ENCODE peak calls at places on chromosomes 5 and 9, in nine cellular contexts. E is K562, Z is tibial nerve, P is transverse colon, W is A549, F is heart left ventricle, N is Peyer's patch, O is stomach, U is sigmoid colon. G is an unnamed sample.
A peak's percentile ranks its signal among the peaks of the same experiment; 100 is the strongest.

GRCh38 chr9:7117676-7118561 is 360.1 kb downstream of the KDM4C start:
- DNase-seq in E (no peak), Z (no peak), P (no peak), W (no peak), F (no peak), N (no peak), O (no peak), U (no peak), G (no peak)

GRCh38 chr5:100647461-100648230 is 112.5 kb downstream of the FAM174A start:
- DNase-seq in E (peak; percentile 30), Z (peak; percentile 47), P (peak; percentile 86), W (peak; percentile 24), F (peak; percentile 46), N (peak; percentile 77), O (peak; percentile 70), U (peak; percentile 74), G (no peak)

GRCh38 chr5:134494780-134495179 is 30.7 kb upstream of the JADE2 start:
- DNase-seq in E (no peak), Z (no peak), P (no peak), W (no peak), F (no peak), N (peak; percentile 10), O (peak; percentile 11), U (no peak), G (no peak)

GRCh38 chr9:27548055-27548741 is 18.6 kb upstream of the MOB3B start:
- DNase-seq in E (no peak), Z (no peak), P (no peak), W (peak; percentile 45), F (no peak), N (no peak), O (no peak), U (no peak), G (no peak)

GRCh38 chr9:1057910-1058309 is 7.8 kb downstream of the DMRT2 start:
- DNase-seq in E (no peak), Z (no peak), P (no peak), W (no peak), F (no peak), N (no peak), O (no peak), U (no peak), G (no peak)

GRCh38 chr9:4769321-4770080 is 23.2 kb upstream of the RCL1 start:
- DNase-seq in E (peak; percentile 69), Z (no peak), P (no peak), W (no peak), F (no peak), N (no peak), O (no peak), U (no peak), G (no peak)

GRCh38 chr9:34179528-34180138 is 790 bp downstream of the UBAP1 start:
- DNase-seq in E (peak; percentile 41), Z (no peak), P (peak; percentile 46), W (peak; percentile 23), F (no peak), N (peak; percentile 66), O (peak; percentile 43), U (peak; percentile 34), G (no peak)

GRCh38 chr9:136103651-136104487 is 8.8 kb upstream of the NACC2 start:
- DNase-seq in E (no peak), Z (no peak), P (peak; percentile 51), W (no peak), F (no peak), N (no peak), O (peak; percentile 37), U (no peak), G (no peak)

GRCh38 chr5:78760411-78761169 is 112.0 kb upstream of the LHFPL2 start:
- DNase-seq in E (no peak), Z (no peak), P (no peak), W (peak; percentile 27), F (no peak), N (no peak), O (no peak), U (no peak), G (no peak)

GRCh38 chr9:100083448-100084144 is 15.2 kb downstream of the ERP44 start:
- DNase-seq in E (no peak), Z (no peak), P (no peak), W (no peak), F (no peak), N (no peak), O (no peak), U (no peak), G (no peak)
- H3K4me1 ChIP-seq in E (peaks cover 18% of the 10 kb centered on the region), Z (no peaks in the 10 kb centered on the region), P (no peaks in the 10 kb centered on the region), W (peaks cover 7% of the 10 kb centered on the region), F (peaks cover 29% of the 10 kb centered on the region), N (peaks cover 9% of the 10 kb centered on the region), O (peaks cover 70% of the 10 kb centered on the region), U (peaks cover 31% of the 10 kb centered on the region), G (peaks cover 5% of the 10 kb centered on the region)

GRCh38 chr5:6378128-6379023 is at the start of gene MED10:
- DNase-seq in E (peak; percentile 97), Z (peak; percentile 87), P (peak; percentile 96), W (peak; percentile 94), F (peak; percentile 96), N (peak; percentile 98), O (peak; percentile 95), U (peak; percentile 98), G (peak; percentile 65)
- TF ChIP-seq POLR2A in E (peak; percentile 95), Z (no peak), P (peak; percentile 81), W (peak; percentile 81), F (no peak), N (peak; percentile 67), O (no peak), U (peak; percentile 69), G (peak; percentile 58)

GRCh38 chr5:132503244-132503643 is 12.7 kb upstream of the IRF1 start:
- DNase-seq in E (no peak), Z (no peak), P (no peak), W (no peak), F (no peak), N (no peak), O (no peak), U (no peak), G (no peak)
- H3K4me1 ChIP-seq in E (peaks cover 16% of the 10 kb centered on the region), Z (no peaks in the 10 kb centered on the region), P (peaks cover 33% of the 10 kb centered on the region), W (peaks cover 33% of the 10 kb centered on the region), F (peaks cover 38% of the 10 kb centered on the region), N (peaks cover 6% of the 10 kb centered on the region), O (peaks cover 74% of the 10 kb centered on the region), U (peaks cover 33% of the 10 kb centered on the region), G (peaks cover 10% of the 10 kb centered on the region)

GRCh38 chr9:105359899-105360298 is 87.9 kb upstream of the FSD1L start:
- DNase-seq in E (no peak), Z (no peak), P (no peak), W (no peak), F (no peak), N (no peak), O (no peak), U (no peak), G (no peak)
- TF ChIP-seq POLR2A in E (no peak), Z (no peak), P (no peak), W (no peak), F (no peak), N (no peak), O (no peak), U (no peak), G (no peak)

GRCh38 chr9:122822056-122822455 is 6.3 kb downstream of the PDCL start:
- DNase-seq in E (no peak), Z (no peak), P (no peak), W (no peak), F (no peak), N (no peak), O (no peak), U (no peak), G (no peak)
- H3K4me1 ChIP-seq in E (peaks cover 16% of the 10 kb centered on the region), Z (no peaks in the 10 kb centered on the region), P (peaks cover 9% of the 10 kb centered on the region), W (peaks cover 25% of the 10 kb centered on the region), F (peaks cover 43% of the 10 kb centered on the region), N (peaks cover 1% of the 10 kb centered on the region), O (peaks cover 60% of the 10 kb centered on the region), U (peaks cover 45% of the 10 kb centered on the region), G (peaks cover 60% of the 10 kb centered on the region)

DNA sequence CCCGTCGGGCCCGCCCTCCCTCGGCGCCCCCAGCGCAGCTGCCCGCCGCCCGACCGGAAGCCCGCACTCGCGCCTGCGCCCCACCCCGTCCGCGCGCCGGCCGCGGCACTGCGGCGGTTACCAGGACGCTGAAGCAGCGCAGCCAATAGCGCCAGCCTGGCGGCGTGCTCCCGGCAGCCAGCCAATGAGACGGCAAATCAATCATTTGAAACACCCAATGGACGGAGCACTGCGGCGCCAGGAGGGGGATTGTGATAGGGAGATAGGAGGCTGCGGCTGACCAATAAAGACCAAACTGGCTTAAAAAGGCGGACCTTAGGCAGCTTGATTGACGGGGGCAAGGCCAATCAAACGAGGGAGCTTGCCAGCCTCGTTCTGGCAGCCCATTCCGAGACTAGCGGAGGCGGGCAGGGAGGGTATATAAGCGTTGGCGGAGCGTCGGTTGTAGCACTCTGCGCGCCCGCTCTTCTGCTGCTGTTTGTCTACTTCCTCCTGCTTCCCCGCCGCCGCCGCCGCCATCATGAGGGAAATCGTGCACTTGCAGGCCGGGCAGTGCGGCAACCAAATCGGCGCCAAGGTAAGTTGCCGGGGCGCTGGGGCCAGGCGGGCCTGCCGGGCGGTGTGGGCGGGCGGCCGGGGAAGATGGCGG is at the start of gene TUBB4B:
- DNase-seq in E (peak; percentile 99), Z (peak; percentile 99), P (peak; percentile 99), W (peak; percentile 100), F (peak; percentile 99), N (peak; percentile 99), O (peak; percentile 99), U (peak; percentile 100), G (peak; percentile 97)
- TF ChIP-seq POLR2A in E (peak; percentile 100), Z (peak; percentile 100), P (peak; percentile 100), W (peak; percentile 100), F (peak; percentile 57), N (peak; percentile 100), O (no peak), U (peak; percentile 100), G (peak; percentile 100)

G was measured in esophagus squamous epithelium.